ENCODE peak calls at places on chromosome 16, in five cellular contexts. N is uterus, L is ovary, Q is left lung, T is body of pancreas. K is an unnamed sample.

GRCh38 chr16:31395647-31396046 is 2.5 kb downstream of the ITGAD start:
- DNase-seq in N (no peak), L (no peak), Q (peak; percentile 73), T (no peak), K (peak; percentile 71)

GRCh38 chr16:74611721-74612120 is 4.8 kb upstream of the GLG1 start:
- DNase-seq in N (no peak), L (no peak), Q (no peak), T (no peak), K (no peak)

GRCh38 chr16:35405547-35405946 is 1946.1 kb downstream of the TP53TG3F start:
- DNase-seq in N (no peak), L (no peak), Q (no peak), T (no peak), K (no peak)

GRCh38 chr16:2211923-2212347 is 1.3 kb upstream of the BRICD5 start:
- DNase-seq in N (no peak), L (no peak), Q (no peak), T (no peak), K (no peak)

GRCh38 chr16:59973966-59974365 is 1239.8 kb upstream of the GOT2 start:
- DNase-seq in N (no peak), L (no peak), Q (no peak), T (no peak), K (no peak)

GRCh38 chr16:52578829-52579193 is 31.9 kb upstream of the TOX3 start:
- DNase-seq in N (no peak), L (no peak), Q (no peak), T (no peak), K (no peak)

GRCh38 chr16:9256196-9256595 is 164.8 kb downstream of the HAPSTR1 start:
- DNase-seq in N (no peak), L (no peak), Q (no peak), T (peak; percentile 53), K (peak; percentile 54)

GRCh38 chr16:1180772-1181714 is 28.1 kb downstream of the CACNA1H start:
- DNase-seq in N (peak; percentile 55), L (peak; percentile 76), Q (no peak), T (peak; percentile 33), K (peak; percentile 85)

GRCh38 chr16:53913920-53914319 is 210.0 kb downstream of the FTO start:
- DNase-seq in N (no peak), L (no peak), Q (no peak), T (no peak), K (no peak)

GRCh38 chr16:82630219-82630618 is 3.5 kb downstream of the CDH13 start:
- DNase-seq in N (no peak), L (no peak), Q (no peak), T (no peak), K (no peak)

GRCh38 chr16:19846421-19846820 is 38.2 kb downstream of the GPRC5B start:
- DNase-seq in N (no peak), L (no peak), Q (no peak), T (no peak), K (no peak)

GRCh38 chr16:10930755-10931093 is 11.5 kb downstream of the DEXI start:
- DNase-seq in N (no peak), L (no peak), Q (no peak), T (no peak), K (no peak)

GRCh38 chr16:15650019-15650697 is at the start of gene NDE1:
- DNase-seq in N (peak; percentile 91), L (peak; percentile 93), Q (peak; percentile 93), T (peak; percentile 91), K (peak; percentile 97)

GRCh38 chr16:13926507-13926906 is 6.6 kb downstream of the ERCC4 start:
- DNase-seq in N (no peak), L (no peak), Q (no peak), T (no peak), K (no peak)

GRCh38 chr16:28838558-28838918 is 7.6 kb downstream of the TUFM start:
- DNase-seq in N (no peak), L (no peak), Q (no peak), T (no peak), K (no peak)

GRCh38 chr16:86585821-86586611 is 7.7 kb downstream of the FOXL1 start:
- DNase-seq in N (no peak), L (no peak), Q (no peak), T (no peak), K (no peak)

GRCh38 chr16:661184-661821 is 6.6 kb upstream of the RHOT2 start:
- DNase-seq in N (no peak), L (peak; percentile 60), Q (no peak), T (no peak), K (no peak)

GRCh38 chr16:81505011-81505660 is 60.5 kb downstream of the CMIP start:
- DNase-seq in N (no peak), L (no peak), Q (no peak), T (no peak), K (no peak)

GRCh38 chr16:878071-878784 is 77.7 kb upstream of the GNG13 start:
- DNase-seq in N (no peak), L (no peak), Q (no peak), T (no peak), K (peak; percentile 51)

GRCh38 chr16:31064882-31065461 is 9.1 kb downstream of the ZNF668 start:
- DNase-seq in N (peak; percentile 69), L (no peak), Q (no peak), T (peak; percentile 26), K (peak; percentile 75)

GRCh38 chr16:83353241-83353640 is 454.5 kb upstream of the HSBP1 start:
- DNase-seq in N (no peak), L (no peak), Q (no peak), T (no peak), K (no peak)

DNA sequence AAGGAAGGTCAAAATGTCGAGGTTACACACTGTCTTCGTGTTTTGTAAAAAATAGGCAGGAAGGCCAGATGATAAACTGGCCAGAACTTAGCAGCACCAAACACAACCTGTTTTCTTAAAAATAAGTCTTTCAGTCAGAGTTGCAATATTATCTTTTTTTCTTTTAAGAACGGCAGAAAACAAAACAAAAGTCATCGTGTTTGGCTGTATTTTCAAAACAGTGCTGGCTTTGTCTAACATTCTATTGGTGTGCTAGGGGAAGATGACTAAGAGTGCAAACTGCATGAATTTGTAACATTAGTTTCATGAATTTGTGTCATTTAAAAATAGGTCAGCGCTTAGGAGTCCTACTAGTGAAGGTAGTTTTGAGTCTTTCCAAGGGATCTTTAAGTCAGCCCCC is 5.3 kb downstream of the MAF start:
- DNase-seq in N (no peak), L (no peak), Q (no peak), T (no peak), K (no peak)
- H3K27ac ChIP-seq in N (peak overlapping the region; percentile 96), L (no peak overlapping the region), Q (peak overlapping the region; percentile 81), T (no peak overlapping the region), K (no peak overlapping the region)

DNA sequence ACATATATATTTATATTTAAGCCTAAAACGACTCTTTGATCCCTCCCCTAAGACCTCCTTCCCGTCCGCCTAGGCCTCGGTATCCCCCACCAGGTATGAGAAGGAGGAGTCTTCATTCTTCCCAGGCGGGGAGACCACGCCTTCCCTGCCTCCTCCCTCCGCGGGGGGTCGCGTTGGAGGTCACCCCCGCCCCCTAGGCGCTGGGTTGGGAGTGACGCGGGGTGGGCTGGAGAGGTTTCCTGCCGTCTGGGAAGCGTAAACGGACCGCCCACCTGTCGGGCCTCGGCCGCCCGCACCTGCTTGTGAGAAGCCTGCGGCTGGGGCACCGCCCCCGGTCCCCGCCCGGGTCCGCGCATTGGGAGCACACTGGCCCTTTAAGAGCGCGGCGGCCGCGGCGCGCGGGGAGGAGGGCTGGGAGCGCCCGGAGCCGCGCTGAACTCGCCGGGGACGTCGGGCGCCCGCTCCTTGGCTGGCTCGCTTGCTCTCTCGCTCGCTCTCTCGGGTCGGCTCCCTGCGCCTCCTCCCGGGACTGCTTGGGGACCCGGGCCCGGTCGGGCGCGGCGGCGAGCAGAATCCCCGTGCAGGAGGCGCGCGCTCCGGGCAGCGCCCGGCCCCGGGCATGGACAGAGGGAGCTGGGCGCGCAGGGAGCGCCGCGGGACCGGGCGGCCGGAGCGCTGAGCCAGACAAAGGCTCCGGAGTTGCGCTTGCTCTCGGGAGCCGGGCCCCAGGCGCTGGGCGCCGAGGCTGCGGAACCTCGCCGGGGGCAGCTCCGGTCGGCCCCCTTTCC is at the start of gene MMP15:
- DNase-seq in N (peak; percentile 51), L (peak; percentile 34), Q (peak; percentile 88), T (peak; percentile 91), K (peak; percentile 78)
- H3K4me1 ChIP-seq in N (no peaks in the 10 kb centered on the region), L (peaks cover 11% of the 10 kb centered on the region), Q (peaks cover 80% of the 10 kb centered on the region), T (peaks cover 81% of the 10 kb centered on the region), K (peaks cover 21% of the 10 kb centered on the region)

DNA sequence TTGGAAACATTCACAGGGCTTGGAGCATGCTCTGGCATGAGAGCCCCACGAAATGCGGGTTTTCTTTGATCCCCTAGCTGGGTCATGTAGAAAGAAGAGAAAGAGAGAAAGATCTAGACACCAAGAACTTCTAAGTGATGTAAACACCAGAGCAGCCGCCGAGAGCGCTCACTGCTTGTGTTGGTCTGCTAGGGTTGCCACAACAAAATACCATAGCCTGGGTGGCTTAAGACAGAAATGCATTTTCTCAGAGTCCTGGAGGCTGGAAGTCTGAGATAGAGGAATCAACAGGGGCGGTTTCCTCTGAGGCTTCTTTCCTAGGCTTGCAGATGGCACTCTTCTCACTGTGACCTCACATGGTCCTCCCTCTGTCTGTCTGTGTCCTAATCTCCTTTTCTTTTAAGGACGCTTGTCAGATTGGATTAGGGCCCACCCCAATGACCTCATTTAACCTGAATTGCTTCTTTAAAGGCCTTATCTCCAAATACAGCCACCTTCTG is 139.5 kb downstream of the CYLD start:
- DNase-seq in N (no peak), L (no peak), Q (no peak), T (no peak), K (no peak)
- H3K4me3 ChIP-seq in N (no peak overlapping the region), L (no peak overlapping the region), Q (no peak overlapping the region), T (no peak overlapping the region), K (no peak overlapping the region)

DNA sequence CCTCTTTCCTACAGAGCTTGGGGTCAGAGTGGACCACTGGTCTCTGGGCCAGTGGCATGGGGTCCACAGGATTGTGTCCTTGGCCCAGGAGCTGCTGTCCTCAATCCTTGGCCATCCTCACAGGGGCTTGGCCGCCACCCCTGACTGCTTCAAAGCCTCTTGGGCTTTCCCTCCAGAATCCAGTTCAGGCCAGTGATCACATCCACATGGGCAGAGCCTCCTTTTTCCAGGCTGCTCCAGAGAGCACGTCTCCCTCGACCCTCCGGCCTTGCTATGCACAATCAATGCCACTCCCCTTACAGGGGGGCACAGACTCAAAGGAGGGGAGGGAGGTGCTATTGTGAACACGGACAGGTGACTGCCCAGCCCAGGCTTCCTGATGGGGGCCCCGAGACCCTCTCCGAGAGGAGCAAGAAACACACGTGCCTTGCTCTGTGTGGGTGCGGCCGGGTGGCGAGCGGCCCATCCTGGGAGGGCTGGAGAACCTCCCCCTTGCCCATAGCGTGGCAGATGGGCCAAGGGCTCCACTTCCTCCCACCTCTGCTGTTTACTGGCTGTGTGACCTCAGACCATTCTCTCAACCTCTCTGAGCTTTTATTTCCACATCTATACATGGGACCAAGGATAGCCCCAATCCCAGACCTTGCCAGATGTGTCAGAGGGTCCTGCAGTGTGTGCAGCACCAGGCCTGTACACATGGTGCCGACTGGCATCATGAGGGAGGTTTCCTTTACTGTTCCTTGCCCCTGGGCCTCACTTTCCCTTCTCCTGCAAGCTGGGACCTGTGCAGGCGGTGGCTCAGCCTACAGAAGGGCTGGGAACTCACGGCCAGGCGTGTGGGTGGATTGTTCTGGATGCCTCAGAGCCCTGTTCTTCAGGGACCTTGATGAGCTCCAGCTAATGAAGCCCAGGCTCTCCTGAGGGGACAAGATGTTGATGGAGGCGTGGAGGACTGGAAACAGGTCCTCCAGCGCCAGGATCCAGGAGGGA is 229.0 kb upstream of the GSE1 start:
- DNase-seq in N (no peak), L (no peak), Q (no peak), T (no peak), K (peak; percentile 57)
- H3K27ac ChIP-seq in N (no peak overlapping the region), L (no peak overlapping the region), Q (no peak overlapping the region), T (no peak overlapping the region), K (no peak overlapping the region)

K was measured in right cardiac atrium.